ENCODE peak calls at places on chromosomes 1 and 21, in eight cellular contexts. M, Z, N, P, Q, C, V and O are unnamed samples.

GRCh38 chr1:237664327-237664726 is 226.4 kb downstream of the ZP4 start:
- DNase-seq in Q (no peak), C (no peak), M (no peak), V (no peak), P (no peak), N (no peak), Z (no peak), O (no peak)

GRCh38 chr1:111099289-111099688 is 40.6 kb downstream of the DRAM2 start:
- DNase-seq in V (no peak), P (no peak), N (no peak), M (no peak), Q (no peak), C (no peak), Z (no peak), O (no peak)

GRCh38 chr1:163076446-163076845 is 7.3 kb downstream of the RGS4 start:
- DNase-seq in Q (no peak), V (no peak), M (no peak), Z (no peak), P (peak; percentile 31), C (no peak), N (no peak), O (no peak)

GRCh38 chr1:243528459-243529120 is 272.7 kb downstream of the SDCCAG8 start:
- DNase-seq in M (no peak), Q (no peak), V (no peak), N (no peak), Z (no peak), P (no peak), C (no peak), O (no peak)

GRCh38 chr21:37008705-37009104 is 2.2 kb downstream of the RIPPLY3 start:
- DNase-seq in Z (no peak), C (no peak), M (no peak), V (no peak), Q (peak; percentile 94), P (no peak), N (no peak), O (no peak)

GRCh38 chr21:37769656-37770055 is 146.6 kb downstream of the KCNJ6 start:
- DNase-seq in V (no peak), Q (no peak), C (no peak), P (no peak), N (no peak), Z (no peak), M (no peak), O (no peak)

GRCh38 chr1:2591233-2591580 is 4.6 kb downstream of the PRXL2B start:
- DNase-seq in P (no peak), Q (no peak), M (no peak), N (no peak), C (no peak), Z (no peak), V (no peak), O (no peak)

GRCh38 chr1:226708967-226709396 is 30.1 kb downstream of the ITPKB start:
- DNase-seq in C (no peak), Q (no peak), N (no peak), M (no peak), P (peak; percentile 39), V (no peak), Z (no peak), O (no peak)

GRCh38 chr1:33454646-33455282 is 17.7 kb upstream of the ZSCAN20 start:
- DNase-seq in M (no peak), Z (no peak), Q (peak; percentile 56), V (no peak), N (no peak), P (no peak), C (no peak), O (no peak)

GRCh38 chr1:54149734-54150133 is 3.1 kb downstream of the CDCP2 start:
- DNase-seq in V (no peak), C (no peak), Q (no peak), N (no peak), P (no peak), M (no peak), Z (no peak), O (no peak)

GRCh38 chr1:113860891-113861290 is 10.6 kb downstream of the PTPN22 start:
- DNase-seq in N (no peak), Z (no peak), V (no peak), C (no peak), M (peak; percentile 44), Q (no peak), P (peak; percentile 80), O (no peak)